ENCODE peak calls at places on chromosome 22, in six cellular contexts. L is A172, Z is smooth muscle cell of the brain vasculature, X is mesendoderm, B is nephron progenitor cell, V is brain pericyte. T is an unnamed sample.

GRCh38 chr22:37559901-37560681 is at the start of gene CDC42EP1:
- DNase-seq in L (no peak), Z (no peak), X (peak; percentile 84), B (peak; percentile 66), V (no peak), T (no peak)

GRCh38 chr22:46812034-46812605 is 49.7 kb downstream of the TBC1D22A start:
- DNase-seq in L (no peak), Z (no peak), X (no peak), B (no peak), V (no peak), T (no peak)

GRCh38 chr22:32354360-32355351 is 3.0 kb upstream of the RFPL3 start:
- DNase-seq in L (peak; percentile 40), Z (no peak), X (peak; percentile 74), B (no peak), V (no peak), T (no peak)

GRCh38 chr22:30628491-30628890 is 7.1 kb upstream of the SLC35E4 start:
- DNase-seq in L (no peak), Z (no peak), X (no peak), B (no peak), V (no peak), T (no peak)

GRCh38 chr22:47304191-47304831 is 541.9 kb downstream of the TBC1D22A start:
- DNase-seq in L (no peak), Z (no peak), X (no peak), B (no peak), V (no peak), T (no peak)

GRCh38 chr22:49251371-49251770 is 576.3 kb downstream of the BRD1 start:
- DNase-seq in L (no peak), Z (no peak), X (no peak), B (no peak), V (no peak), T (no peak)

GRCh38 chr22:35761037-35761436 is 43.4 kb downstream of the APOL5 start:
- DNase-seq in L (no peak), Z (no peak), X (peak; percentile 56), B (no peak), V (no peak), T (no peak)

GRCh38 chr22:40525250-40525884 is 111.2 kb downstream of the MRTFA start:
- DNase-seq in L (no peak), Z (no peak), X (peak; percentile 61), B (peak; percentile 51), V (no peak), T (no peak)

GRCh38 chr22:36435516-36436415 is 45.7 kb downstream of the TXN2 start:
- DNase-seq in L (no peak), Z (no peak), X (peak; percentile 88), B (no peak), V (no peak), T (peak; percentile 27)

T was measured in NCI-H187.